ENCODE peak calls at places on chromosomes 12 and 14, in ten cellular contexts. Q is activated CD4-positive, alpha-beta T cell treated with anti-CD3 and anti-CD28 coated beads, Interleukin-2, amount 50 U/mL, for 4 hours; V is HFF-Myc; J is stimulated activated CD8-positive, alpha-beta memory T cell treated with anti-CD3 and anti-CD28 coated beads, Interleukin-4, amount 100 ng/mL, for 1 hour; R is fibroblast of pulmonary artery; N is ELF-1; P is AG10803; W is activated T-cell treated with anti-CD3 and anti-CD28 coated beads for 24 hours; H is NCI-H1092 treated with DMSO at 0.1 percent for 48 hours; T is left cardiac atrium. G is an unnamed sample.
A peak's percentile ranks its signal among the peaks of the same experiment; 100 is the strongest.

GRCh38 chr14:64966976-64967375 is 5.2 kb downstream of the RAB15 start:
- DNase-seq in Q (no peak), V (no peak), J (no peak), R (no peak), N (peak; percentile 97), P (no peak), W (no peak), H (no peak), T (no peak), G (no peak)

GRCh38 chr12:58148405-58148804 is 207.0 kb downstream of the ATP23 start:
- DNase-seq in Q (no peak), V (peak; percentile 77), J (no peak), R (peak; percentile 53), N (peak; percentile 32), P (peak; percentile 52), W (no peak), H (peak; percentile 12), T (no peak), G (no peak)

GRCh38 chr14:22099942-22100763 is 426.5 kb upstream of the OR4E1 start:
- DNase-seq in Q (peak; percentile 38), V (peak; percentile 32), J (peak; percentile 15), R (peak; percentile 53), N (peak; percentile 60), P (peak; percentile 5), W (peak; percentile 23), H (peak; percentile 12), T (peak; percentile 59), G (peak; percentile 27)

GRCh38 chr12:13891902-13892301 is 89.5 kb downstream of the GRIN2B start:
- DNase-seq in Q (no peak), V (no peak), J (no peak), R (no peak), N (no peak), P (no peak), W (no peak), H (no peak), T (no peak), G (no peak)

GRCh38 chr12:46524778-46525177 is 152.2 kb upstream of the SLC38A2 start:
- DNase-seq in Q (no peak), V (peak; percentile 86), J (no peak), R (peak; percentile 98), N (peak; percentile 78), P (peak; percentile 97), W (no peak), H (no peak), T (peak; percentile 85), G (no peak)

GRCh38 chr12:116547955-116548471 is 11.2 kb upstream of the MAP1LC3B2 start:
- DNase-seq in Q (no peak), V (no peak), J (no peak), R (peak; percentile 16), N (no peak), P (peak; percentile 58), W (no peak), H (no peak), T (no peak), G (no peak)

GRCh38 chr14:72416892-72417291 is 477.0 kb downstream of the DPF3 start:
- DNase-seq in Q (no peak), V (no peak), J (no peak), R (no peak), N (no peak), P (no peak), W (no peak), H (no peak), T (no peak), G (no peak)

GRCh38 chr14:54902521-54903420 is at the start of gene GCH1:
- DNase-seq in Q (peak; percentile 59), V (no peak), J (peak; percentile 55), R (peak; percentile 54), N (peak; percentile 91), P (no peak), W (peak; percentile 65), H (peak; percentile 88), T (peak; percentile 72), G (peak; percentile 72)

GRCh38 chr12:73067616-73068015 is 795.4 kb downstream of the TRHDE start:
- DNase-seq in Q (no peak), V (no peak), J (no peak), R (no peak), N (no peak), P (no peak), W (no peak), H (no peak), T (no peak), G (no peak)

GRCh38 chr12:49358548-49359141 is 8.6 kb upstream of the SPATS2 start:
- DNase-seq in Q (peak; percentile 30), V (peak; percentile 60), J (no peak), R (peak; percentile 83), N (peak; percentile 84), P (peak; percentile 51), W (peak; percentile 44), H (peak; percentile 69), T (no peak), G (no peak)

GRCh38 chr12:17076335-17076734 is 470.4 kb upstream of the LMO3 start:
- DNase-seq in Q (no peak), V (no peak), J (no peak), R (no peak), N (no peak), P (no peak), W (no peak), H (peak; percentile 80), T (no peak), G (no peak)

GRCh38 chr12:1760566-1761382 is 59.6 kb upstream of the LRTM2 start:
- DNase-seq in Q (no peak), V (no peak), J (no peak), R (peak; percentile 50), N (no peak), P (peak; percentile 53), W (no peak), H (no peak), T (no peak), G (no peak)

GRCh38 chr12:6367065-6367968 is 8.0 kb downstream of the SCNN1A start:
- DNase-seq in Q (peak; percentile 33), V (no peak), J (no peak), R (peak; percentile 67), N (peak; percentile 27), P (no peak), W (no peak), H (no peak), T (no peak), G (no peak)

GRCh38 chr12:111798182-111798581 is 31.4 kb downstream of the ALDH2 start:
- DNase-seq in Q (no peak), V (no peak), J (no peak), R (no peak), N (no peak), P (no peak), W (no peak), H (no peak), T (no peak), G (no peak)

GRCh38 chr14:77986808-77987207 is 183.4 kb upstream of the NRXN3 start:
- DNase-seq in Q (no peak), V (no peak), J (no peak), R (no peak), N (no peak), P (no peak), W (no peak), H (no peak), T (no peak), G (no peak)

G was measured in activated T-helper 9 cell treated with anti-CD3 and anti-CD28 coated beads, Interleukin-2, amount 50 U/mL, for 16 hours.